ENCODE peak calls at places on chromosomes 2 and 18, in eight cellular contexts. U is PC-9, A is psoas muscle, S is uterus, I is tibial artery, V is sigmoid colon, F is IMR-90, R is endothelial cell of umbilical vein. H is an unnamed sample. For H3K4me1, the result is how much of the 10 kb centered on the place peaks cover.

GRCh38 chr2:236993799-236994198 is 91.9 kb upstream of the COPS8 start:
- DNase-seq in U (no peak), A (no peak), S (no peak), I (no peak), V (no peak), F (no peak), R (no peak), H (no peak)

GRCh38 chr2:219965287-219965870 is 337.9 kb downstream of the SLC4A3 start:
- DNase-seq in U (peak), A (no peak), S (no peak), I (no peak), V (no peak), F (no peak), R (no peak), H (no peak)

GRCh38 chr2:143513081-143513480 is 383.9 kb downstream of the ARHGAP15 start:
- DNase-seq in U (no peak), A (no peak), S (peak), I (peak), V (no peak), F (peak), R (peak), H (no peak)

GRCh38 chr18:34514238-34514637 is 195.9 kb upstream of the DTNA start:
- DNase-seq in U (no peak), A (no peak), S (no peak), I (no peak), V (no peak), F (no peak), R (peak), H (no peak)

GRCh38 chr2:69082430-69082997 is 69.5 kb downstream of the ANTXR1 start:
- DNase-seq in U (peak), A (no peak), S (peak), I (peak), V (no peak), F (peak), R (peak), H (no peak)

GRCh38 chr2:219125225-219125885 is 35.3 kb downstream of the NHEJ1 start:
- DNase-seq in U (no peak), A (peak), S (peak), I (no peak), V (peak), F (peak), R (no peak), H (no peak)

GRCh38 chr2:7795358-7796199 is 878.4 kb downstream of the RNF144A start:
- DNase-seq in U (peak), A (no peak), S (no peak), I (no peak), V (no peak), F (peak), R (no peak), H (no peak)

GRCh38 chr2:187924293-187924692 is 367.4 kb upstream of the GULP1 start:
- DNase-seq in U (no peak), A (no peak), S (no peak), I (no peak), V (no peak), F (no peak), R (no peak), H (no peak)

GRCh38 chr2:28291811-28292455 is 100.7 kb upstream of the FOSL2 start:
- DNase-seq in U (no peak), A (no peak), S (no peak), I (no peak), V (no peak), F (peak), R (no peak), H (no peak)

GRCh38 chr2:202317080-202317859 is 51.7 kb downstream of the NOP58 start:
- DNase-seq in U (no peak), A (no peak), S (peak), I (peak), V (peak), F (peak), R (peak), H (no peak)

GRCh38 chr2:75403991-75404428 is 156.7 kb downstream of the EVA1A start:
- DNase-seq in U (no peak), A (no peak), S (no peak), I (no peak), V (no peak), F (peak), R (peak), H (peak)

GRCh38 chr18:79393626-79394401 is 1.9 kb upstream of the NFATC1 start:
- DNase-seq in U (peak), A (peak), S (peak), I (peak), V (peak), F (peak), R (peak), H (peak)

GRCh38 chr18:28175047-28175929 is 1.6 kb downstream of the CDH2 start:
- DNase-seq in U (no peak), A (no peak), S (peak), I (no peak), V (peak), F (peak), R (peak), H (no peak)

GRCh38 chr2:199312931-199313330 is 144.8 kb downstream of the SATB2 start:
- DNase-seq in U (no peak), A (no peak), S (no peak), I (no peak), V (no peak), F (no peak), R (no peak), H (no peak)

GRCh38 chr2:31567679-31568078 is 13.1 kb downstream of the SRD5A2 start:
- DNase-seq in U (no peak), A (no peak), S (no peak), I (no peak), V (no peak), F (no peak), R (no peak), H (no peak)

GRCh38 chr2:66024396-66024795 is 410.5 kb upstream of the MEIS1 start:
- DNase-seq in U (no peak), A (no peak), S (no peak), I (no peak), V (no peak), F (no peak), R (no peak), H (no peak)

GRCh38 chr2:112582314-112582746 is 2.1 kb upstream of the CHCHD5 start:
- DNase-seq in U (peak), A (no peak), S (no peak), I (no peak), V (no peak), F (peak), R (peak), H (peak)

GRCh38 chr2:223041527-223042109 is 10.4 kb upstream of the KCNE4 start:
- DNase-seq in U (peak), A (peak), S (peak), I (peak), V (peak), F (peak), R (peak), H (no peak)
- H3K4me3 ChIP-seq in U (peak), A (no peak), S (no peak), I (no peak), V (no peak), F (no peak), R (no peak), H (no peak)

GRCh38 chr2:205280630-205281225 is 401.6 kb upstream of the NRP2 start:
- DNase-seq in U (no peak), A (no peak), S (no peak), I (no peak), V (no peak), F (no peak), R (no peak), H (no peak)
- H3K27ac ChIP-seq in U (no peak), A (no peak), S (no peak), I (no peak), V (peak), F (no peak), R (no peak), H (no peak)

DNA sequence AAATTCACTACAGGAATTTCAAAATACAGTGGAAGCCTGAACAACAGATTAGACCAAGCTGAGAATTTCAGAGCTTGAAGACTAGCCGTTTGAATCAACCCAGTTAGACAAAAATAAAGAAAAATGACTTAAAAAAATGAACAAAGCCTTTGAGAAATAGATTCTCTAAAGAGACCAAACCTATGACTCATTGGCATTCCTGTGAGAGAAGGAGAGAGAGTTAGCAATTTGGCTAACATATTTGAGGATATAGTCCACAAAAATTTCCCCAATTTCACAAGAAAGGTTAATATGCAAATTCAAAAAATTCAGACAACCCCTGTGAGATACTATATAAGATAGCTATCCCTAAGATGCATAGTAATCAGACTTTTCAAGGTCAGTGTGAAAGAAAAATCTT is 78.0 kb downstream of the MYO3B start:
- DNase-seq in U (peak), A (no peak), S (no peak), I (no peak), V (no peak), F (peak), R (no peak), H (no peak)
- H3K4me1 ChIP-seq in U (under half), A (under half), S (under half), I (under half), V (under half), F (under half), R (under half), H (under half)

GRCh38 chr2:95305341-95306058 is 8.4 kb downstream of the KCNIP3 start:
- DNase-seq in U (no peak), A (no peak), S (no peak), I (no peak), V (no peak), F (no peak), R (no peak), H (no peak)
- H3K4me3 ChIP-seq in U (no peak), A (no peak), S (no peak), I (no peak), V (no peak), F (no peak), R (no peak), H (no peak)

GRCh38 chr18:64370036-64370435 is 221.1 kb upstream of the LINC00305 start:
- DNase-seq in U (no peak), A (no peak), S (no peak), I (no peak), V (no peak), F (no peak), R (no peak), H (no peak)

GRCh38 chr18:64372850-64373249 is 224.0 kb upstream of the LINC00305 start:
- DNase-seq in U (no peak), A (no peak), S (no peak), I (no peak), V (no peak), F (no peak), R (no peak), H (no peak)
- H3K27ac ChIP-seq in U (no peak), A (no peak), S (no peak), I (no peak), V (no peak), F (no peak), R (no peak), H (no peak)

H was measured in CD4-positive, alpha-beta memory T cell.